ENCODE peak calls at places on chromosomes 16 and 17, in nine cellular contexts. I is pancreas; R is A549; Q is psoas muscle; H is OCI-LY7; O is tibial nerve; L is fibroblast of lung; W is transverse colon; Z is CD8-positive, alpha-beta T cell. B is an unnamed sample.

GRCh38 chr17:45999900-46000290 is 845 bp downstream of the STH start:
- DNase-seq in Z (no peak), H (no peak), W (no peak), I (no peak), Q (no peak), O (no peak), R (no peak), L (no peak), B (no peak)

GRCh38 chr16:62249069-62249468 is 212.8 kb upstream of the CDH8 start:
- DNase-seq in Z (no peak), W (no peak), L (no peak), O (no peak), Q (no peak), I (no peak), H (no peak), R (no peak), B (no peak)

GRCh38 chr16:87815567-87815966 is 49.8 kb upstream of the KLHDC4 start:
- DNase-seq in H (no peak), I (no peak), R (no peak), Z (no peak), O (no peak), W (no peak), L (no peak), Q (peak; percentile 75), B (no peak)

GRCh38 chr17:8338806-8339205 is 834 bp upstream of the ODF4 start:
- DNase-seq in Z (no peak), L (no peak), Q (no peak), W (no peak), H (no peak), O (no peak), I (no peak), R (no peak), B (no peak)

GRCh38 chr16:83533193-83533592 is 274.6 kb upstream of the HSBP1 start:
- DNase-seq in Q (no peak), L (no peak), R (peak; percentile 4), Z (no peak), H (no peak), O (no peak), W (no peak), I (no peak), B (no peak)

GRCh38 chr16:77376358-77376757 is 58.5 kb downstream of the ADAMTS18 start:
- DNase-seq in L (no peak), H (peak; percentile 10), Q (no peak), W (no peak), R (peak; percentile 9), I (no peak), O (no peak), Z (no peak), B (no peak)

GRCh38 chr16:86953631-86954465 is 363.3 kb downstream of the C16orf95 start:
- DNase-seq in Z (no peak), Q (peak; percentile 58), I (no peak), O (no peak), R (no peak), H (no peak), W (no peak), L (no peak), B (no peak)

GRCh38 chr17:1201132-1201702 is 21.4 kb upstream of the ABR start:
- DNase-seq in W (no peak), H (peak; percentile 80), I (no peak), O (no peak), L (no peak), R (no peak), Z (peak; percentile 84), Q (no peak), B (no peak)

GRCh38 chr16:14650629-14651028 is 17.9 kb downstream of the BFAR start:
- DNase-seq in O (no peak), L (no peak), Q (no peak), H (no peak), W (no peak), Z (no peak), I (no peak), R (no peak), B (no peak)

GRCh38 chr16:86281435-86281834 is 228.9 kb upstream of the FOXF1 start:
- DNase-seq in O (no peak), H (no peak), Q (no peak), W (no peak), L (no peak), Z (no peak), R (no peak), I (peak; percentile 44), B (no peak)

GRCh38 chr17:79987187-79987889 is 48.3 kb downstream of the TBC1D16 start:
- DNase-seq in Q (no peak), Z (no peak), W (no peak), L (no peak), H (no peak), R (no peak), I (no peak), O (no peak), B (peak; percentile 24)

GRCh38 chr17:81576621-81577277 is 24.6 kb upstream of the FAAP100 start:
- DNase-seq in I (no peak), W (no peak), R (peak; percentile 89), L (peak; percentile 74), O (no peak), H (no peak), Z (no peak), Q (no peak), B (no peak)

GRCh38 chr17:44794699-44795413 is 35.2 kb downstream of the GJC1 start:
- DNase-seq in Q (no peak), L (peak; percentile 86), R (peak; percentile 84), Z (no peak), W (no peak), H (no peak), I (no peak), O (no peak), B (no peak)

GRCh38 chr17:1865252-1866037 is 35.6 kb downstream of the RPA1 start:
- DNase-seq in Z (peak; percentile 61), W (peak; percentile 48), H (peak; percentile 56), I (peak; percentile 41), R (peak; percentile 51), O (peak; percentile 54), L (peak; percentile 49), Q (no peak), B (no peak)

GRCh38 chr17:66507103-66507923 is 204.9 kb downstream of the PRKCA start:
- DNase-seq in R (peak; percentile 76), I (peak; percentile 19), Q (no peak), O (peak; percentile 8), H (no peak), L (peak; percentile 82), W (no peak), Z (no peak), B (no peak)

GRCh38 chr16:50303041-50303604 is 36.8 kb downstream of the ADCY7 start:
- DNase-seq in O (no peak), R (no peak), H (no peak), L (peak; percentile 60), I (no peak), Z (no peak), W (no peak), Q (no peak), B (peak; percentile 37)

DNA sequence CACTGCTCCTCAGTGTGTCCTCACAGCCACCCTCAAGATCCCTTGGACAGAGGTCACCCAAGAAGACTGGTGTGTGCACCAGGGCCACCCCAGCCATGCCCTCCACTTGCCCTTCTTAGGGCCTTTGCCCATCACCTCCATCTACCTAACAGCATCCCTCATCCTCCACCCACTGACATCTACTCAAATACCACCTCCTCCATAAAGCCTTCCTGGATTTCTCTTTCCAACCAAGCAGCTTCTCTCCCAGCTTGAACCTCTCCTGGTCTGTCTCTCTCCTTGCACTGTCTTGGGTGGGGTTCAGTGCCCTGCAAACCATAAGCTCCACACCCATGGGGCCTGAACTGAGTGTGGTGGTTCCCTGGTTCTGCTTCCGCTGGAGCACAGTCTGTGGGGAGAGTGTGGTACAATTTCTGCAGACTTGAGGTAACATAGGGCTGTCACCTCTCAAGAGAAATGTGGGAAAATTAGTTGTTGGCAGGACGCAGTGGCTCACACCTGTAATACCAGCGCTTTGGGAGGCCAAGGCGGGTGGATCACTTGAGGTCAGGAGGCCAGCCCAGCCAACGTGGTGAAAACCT is 14.4 kb downstream of the KATNB1 start:
- DNase-seq in W (no peak), H (no peak), R (no peak), Z (no peak), Q (peak; percentile 33), L (no peak), I (no peak), O (no peak), B (no peak)
- H3K27ac ChIP-seq in W (no peak overlapping the region), H (no peak overlapping the region), R (no peak overlapping the region), Z (no peak overlapping the region), Q (no peak overlapping the region), L (no peak overlapping the region), I (no peak overlapping the region), O (no peak overlapping the region), B (no peak overlapping the region)

GRCh38 chr16:67183627-67184452 is at the start of gene MATCAP1:
- DNase-seq in Z (peak; percentile 92), R (peak; percentile 98), Q (peak; percentile 96), I (peak; percentile 94), L (peak; percentile 98), W (peak; percentile 95), H (peak; percentile 97), O (peak; percentile 93), B (peak; percentile 96)
- TF ChIP-seq CTCF in Z (no peak), R (no peak), Q (no peak), I (no peak), L (no peak), W (no peak), H (no peak), O (no peak), B (peak; percentile 14)

DNA sequence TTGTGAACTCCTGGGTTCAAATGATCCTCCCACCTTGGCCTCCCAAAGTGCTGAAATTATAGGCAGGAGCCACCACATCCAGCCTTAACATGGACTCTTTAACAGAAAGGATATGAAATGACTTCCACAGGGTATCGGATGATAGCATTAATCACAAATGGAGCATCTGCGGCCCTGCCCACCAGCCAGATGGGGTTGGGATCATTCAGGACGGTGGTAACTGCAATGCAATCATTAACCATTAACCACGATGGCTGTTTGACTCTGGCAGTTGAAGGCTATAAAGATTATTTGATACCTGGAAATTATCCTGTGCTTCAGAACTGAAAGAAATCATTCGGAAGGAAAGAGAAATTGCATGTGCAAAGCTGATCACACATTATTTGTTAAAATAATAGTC is 5.3 kb upstream of the CHST5 start:
- DNase-seq in O (no peak), L (no peak), R (no peak), H (no peak), Q (no peak), I (no peak), Z (no peak), W (peak; percentile 72), B (no peak)
- H3K9me3 ChIP-seq in O (no peaks in the 10 kb centered on the region), L (no peaks in the 10 kb centered on the region), R (no peaks in the 10 kb centered on the region), H (no peaks in the 10 kb centered on the region), Q (no peaks in the 10 kb centered on the region), I (no peaks in the 10 kb centered on the region), Z (no peaks in the 10 kb centered on the region), W (no peaks in the 10 kb centered on the region), B (no peaks in the 10 kb centered on the region)

DNA sequence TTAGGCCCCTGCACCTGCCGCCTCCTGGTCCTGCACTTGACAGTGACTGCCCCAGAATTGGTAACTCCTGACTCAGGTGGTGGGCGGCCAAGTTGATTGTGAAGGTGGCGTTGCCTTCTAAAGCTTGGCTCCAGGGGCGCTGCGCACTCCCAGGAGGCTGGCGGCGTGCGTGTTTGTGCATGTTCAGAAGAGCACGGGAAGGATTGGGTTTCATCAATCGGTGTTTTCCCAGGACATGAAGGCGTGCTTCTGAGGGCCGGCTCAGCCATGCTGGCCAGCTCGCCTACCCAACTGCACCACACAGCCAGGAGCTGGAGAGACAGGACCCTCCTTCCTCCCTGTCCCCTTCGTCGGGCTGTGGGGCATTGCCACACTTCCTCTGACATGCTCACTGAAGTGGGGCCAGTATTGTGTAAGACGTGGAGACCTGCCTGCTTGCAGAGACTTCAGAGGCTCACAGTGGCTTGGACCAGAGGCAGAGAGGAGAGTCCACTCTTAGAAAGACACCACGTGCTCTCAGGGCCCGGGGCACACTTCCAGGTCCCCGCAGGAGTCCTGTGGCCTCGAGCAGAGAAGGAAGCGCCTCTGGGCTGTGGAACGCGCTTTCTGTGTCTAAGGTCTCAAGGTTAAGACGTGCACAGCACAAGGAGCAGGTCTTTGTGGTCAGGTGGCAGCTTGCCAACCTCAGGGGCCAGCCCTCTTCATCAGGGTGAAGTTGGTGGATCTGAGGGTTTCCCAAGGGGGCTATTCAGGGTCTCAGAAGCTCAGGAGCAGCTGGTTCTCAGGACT is 2.8 kb downstream of the RAB40C start:
- DNase-seq in H (no peak), Q (peak; percentile 89), L (peak; percentile 17), I (peak; percentile 76), O (peak; percentile 50), Z (no peak), W (peak; percentile 56), R (no peak), B (peak; percentile 76)
- H3K27ac ChIP-seq in H (no peak overlapping the region), Q (peak overlapping the region; percentile 95), L (no peak overlapping the region), I (peak overlapping the region; percentile 98), O (peak overlapping the region; percentile 55), Z (no peak overlapping the region), W (peak overlapping the region; percentile 85), R (no peak overlapping the region), B (peak overlapping the region; percentile 89)

B was measured in left lung.